ENCODE peak calls at places on chromosome 10, in eight cellular contexts. L is brain microvascular endothelial cell; O is activated CD4-positive, alpha-beta T cell treated with anti-CD3 and anti-CD28 coated beads for 36 hours; Y is left colon; N is effector memory CD8-positive, alpha-beta T cell; G is stromal cell of bone marrow; D is activated T-helper 9 cell treated with anti-CD3 and anti-CD28 coated beads, Interleukin-2, amount 50 U/mL, for 16 hours; M is stimulated activated CD8-positive, alpha-beta memory T cell treated with anti-CD3 and anti-CD28 coated beads, Interleukin-15, amount 100 ng/mL, for 4 hours. S is an unnamed sample.

GRCh38 chr10:124560377-124560776 is 98.8 kb downstream of the LHPP start:
- DNase-seq in L (peak), O (no peak), Y (no peak), N (no peak), G (peak), D (no peak), M (no peak), S (no peak)

GRCh38 chr10:110363572-110364411 is 59.1 kb upstream of the SMNDC1 start:
- DNase-seq in L (no peak), O (peak), Y (no peak), N (no peak), G (no peak), D (no peak), M (no peak), S (no peak)

GRCh38 chr10:104322416-104322782 is 15.9 kb downstream of the ITPRIP start:
- DNase-seq in L (no peak), O (peak), Y (no peak), N (no peak), G (no peak), D (no peak), M (no peak), S (no peak)

GRCh38 chr10:127649642-127650041 is 87.3 kb upstream of the FOXI2 start:
- DNase-seq in L (no peak), O (peak), Y (no peak), N (no peak), G (no peak), D (no peak), M (no peak), S (no peak)

GRCh38 chr10:131569851-131570715 is 258.6 kb upstream of the TCERG1L start:
- DNase-seq in L (no peak), O (peak), Y (no peak), N (no peak), G (no peak), D (no peak), M (no peak), S (peak)

GRCh38 chr10:110214380-110214826 is 7.0 kb downstream of the MXI1 start:
- DNase-seq in L (no peak), O (peak), Y (no peak), N (no peak), G (peak), D (no peak), M (no peak), S (no peak)

GRCh38 chr10:59315465-59315864 is 46.9 kb downstream of the FAM13C start:
- DNase-seq in L (no peak), O (no peak), Y (no peak), N (no peak), G (no peak), D (no peak), M (no peak), S (no peak)

GRCh38 chr10:96675846-96676245 is 44.5 kb downstream of the PIK3AP1 start:
- DNase-seq in L (no peak), O (no peak), Y (no peak), N (no peak), G (no peak), D (no peak), M (no peak), S (no peak)

GRCh38 chr10:122492955-122493597 is 31.7 kb downstream of the HTRA1 start:
- DNase-seq in L (no peak), O (no peak), Y (no peak), N (no peak), G (peak), D (no peak), M (no peak), S (no peak)

GRCh38 chr10:8534089-8534488 is 479.6 kb downstream of the GATA3 start:
- DNase-seq in L (no peak), O (no peak), Y (no peak), N (no peak), G (no peak), D (no peak), M (no peak), S (no peak)

GRCh38 chr10:78559514-78560392 is 509.0 kb upstream of the ZMIZ1 start:
- DNase-seq in L (no peak), O (no peak), Y (no peak), N (no peak), G (no peak), D (no peak), M (no peak), S (no peak)

GRCh38 chr10:113751116-113751728 is at the start of gene PLEKHS1:
- DNase-seq in L (no peak), O (no peak), Y (no peak), N (no peak), G (peak), D (no peak), M (no peak), S (no peak)

GRCh38 chr10:34045571-34046190 is 711.2 kb upstream of the NRP1 start:
- DNase-seq in L (peak), O (no peak), Y (no peak), N (no peak), G (no peak), D (no peak), M (no peak), S (no peak)

GRCh38 chr10:34539533-34540315 is 275.4 kb downstream of the PARD3 start:
- DNase-seq in L (peak), O (no peak), Y (no peak), N (no peak), G (peak), D (no peak), M (no peak), S (no peak)

GRCh38 chr10:14601872-14602725 is 172.6 kb downstream of the FAM107B start:
- DNase-seq in L (peak), O (peak), Y (no peak), N (peak), G (no peak), D (peak), M (no peak), S (peak)

GRCh38 chr10:59499460-59499859 is 137.1 kb upstream of the FAM13C start:
- DNase-seq in L (no peak), O (no peak), Y (no peak), N (no peak), G (no peak), D (no peak), M (no peak), S (no peak)

GRCh38 chr10:71423936-71424335 is 27.2 kb downstream of the CDH23 start:
- DNase-seq in L (no peak), O (no peak), Y (no peak), N (no peak), G (no peak), D (no peak), M (no peak), S (no peak)

GRCh38 chr10:100562008-100562672 is 26.4 kb downstream of the HIF1AN start:
- DNase-seq in L (peak), O (peak), Y (peak), N (peak), G (peak), D (peak), M (peak), S (peak)

GRCh38 chr10:34207350-34207749 is 607.7 kb downstream of the PARD3 start:
- DNase-seq in L (no peak), O (no peak), Y (no peak), N (no peak), G (no peak), D (no peak), M (no peak), S (no peak)

GRCh38 chr10:132509506-132510173 is 27.9 kb upstream of the INPP5A start:
- DNase-seq in L (no peak), O (peak), Y (no peak), N (no peak), G (no peak), D (no peak), M (no peak), S (no peak)

S was measured in stomach.